ENCODE peak calls at places on chromosome X, in four cellular contexts. G is heart left ventricle, I is stomach, J is ovary. B is an unnamed sample.
A peak's percentile ranks its signal among the peaks of the same experiment; 100 is the strongest.

GRCh38 chrX:48487362-48487785 is 11.4 kb downstream of the FTSJ1 start:
- DNase-seq in G (no peak), I (peak; percentile 57), J (no peak), B (peak; percentile 28)

GRCh38 chrX:68936608-68937007 is 107.8 kb downstream of the EFNB1 start:
- DNase-seq in G (no peak), I (peak; percentile 22), J (no peak), B (peak; percentile 54)

GRCh38 chrX:132412208-132412607 is 76.6 kb downstream of the MBNL3 start:
- DNase-seq in G (no peak), I (no peak), J (no peak), B (no peak)

GRCh38 chrX:137747231-137747630 is 181.3 kb downstream of the ZIC3 start:
- DNase-seq in G (no peak), I (no peak), J (no peak), B (no peak)

GRCh38 chrX:110156167-110156754 is 153.3 kb downstream of the TMEM164 start:
- DNase-seq in G (no peak), I (no peak), J (no peak), B (no peak)

GRCh38 chrX:82031250-82031649 is 829.3 kb downstream of the SH3BGRL start:
- DNase-seq in G (no peak), I (no peak), J (no peak), B (no peak)

GRCh38 chrX:16466640-16467432 is 183.1 kb upstream of the S100G start:
- DNase-seq in G (no peak), I (no peak), J (no peak), B (peak; percentile 6)

GRCh38 chrX:21374163-21374993 is at the start of gene CNKSR2:
- DNase-seq in G (peak; percentile 47), I (peak; percentile 65), J (peak; percentile 24), B (no peak)

GRCh38 chrX:38050806-38051205 is 44.5 kb downstream of the SYTL5 start:
- DNase-seq in G (no peak), I (no peak), J (no peak), B (no peak)

GRCh38 chrX:7170903-7171302 is 22.9 kb upstream of the PUDP start:
- DNase-seq in G (no peak), I (peak; percentile 32), J (no peak), B (no peak)

GRCh38 chrX:1420371-1420770 is 28.5 kb upstream of the SLC25A6 start:
- DNase-seq in G (no peak), I (no peak), J (no peak), B (no peak)
- TF ChIP-seq POLR2A in G (no peak), I (no peak), J (no peak), B (no peak)

GRCh38 chrX:72714471-72714916 is 388 bp upstream of the PHKA1 start:
- DNase-seq in G (peak; percentile 79), I (peak; percentile 68), J (peak; percentile 75), B (no peak)
- TF ChIP-seq POLR2A in G (no peak), I (no peak), J (no peak), B (no peak)

GRCh38 chrX:47482512-47483309 is at the start of gene ZNF41:
- DNase-seq in G (peak; percentile 84), I (peak; percentile 71), J (peak; percentile 66), B (peak; percentile 46)
- TF ChIP-seq POLR2A in G (no peak), I (no peak), J (no peak), B (peak; percentile 45)

DNA sequence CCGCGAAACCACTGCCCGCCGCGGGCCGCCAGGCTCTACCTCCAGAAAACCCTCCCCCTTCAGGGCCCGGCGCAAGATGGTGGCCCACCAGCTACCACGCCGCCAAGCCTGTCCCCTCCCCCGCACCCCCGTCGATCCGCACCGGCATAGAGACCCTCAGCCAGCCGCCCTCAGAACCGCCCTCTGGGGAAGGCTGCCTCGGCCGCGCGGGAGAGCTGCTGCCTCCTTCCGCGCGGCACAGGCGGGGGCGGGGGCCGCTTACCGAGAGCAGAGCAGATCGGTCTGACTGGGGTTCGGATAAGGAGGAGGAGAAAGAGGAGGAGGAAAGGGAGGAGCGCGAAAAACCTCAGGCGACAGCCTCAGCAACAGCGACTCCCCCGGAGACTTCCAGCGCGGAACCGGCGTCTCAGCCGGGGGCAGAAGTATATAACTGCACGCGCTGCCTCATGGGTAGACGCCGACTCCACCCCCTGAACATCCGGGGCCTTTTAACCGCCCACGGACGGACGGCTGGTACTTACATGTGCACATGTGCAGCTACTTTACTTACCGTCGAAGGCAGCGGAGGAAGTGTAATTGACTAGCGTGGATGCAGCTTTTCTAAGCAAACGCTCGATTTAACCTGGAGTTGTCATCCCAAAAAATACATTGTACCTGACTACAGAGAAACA is at the start of gene ZNF280C:
- DNase-seq in G (peak; percentile 91), I (peak; percentile 89), J (peak; percentile 79), B (peak; percentile 74)
- TF ChIP-seq POLR2A in G (no peak), I (no peak), J (peak; percentile 28), B (peak; percentile 95)

GRCh38 chrX:74534569-74535038 is 79.8 kb downstream of the RLIM start:
- DNase-seq in G (no peak), I (no peak), J (no peak), B (peak; percentile 58)

GRCh38 chrX:74537011-74537390 is 77.4 kb downstream of the RLIM start:
- DNase-seq in G (peak; percentile 41), I (no peak), J (peak; percentile 53), B (no peak)

GRCh38 chrX:74535211-74535621 is 79.2 kb downstream of the RLIM start:
- DNase-seq in G (no peak), I (no peak), J (peak; percentile 20), B (no peak)

GRCh38 chrX:74535633-74536141 is 78.7 kb downstream of the RLIM start:
- DNase-seq in G (peak; percentile 86), I (peak; percentile 63), J (peak; percentile 85), B (peak; percentile 52)

DNA sequence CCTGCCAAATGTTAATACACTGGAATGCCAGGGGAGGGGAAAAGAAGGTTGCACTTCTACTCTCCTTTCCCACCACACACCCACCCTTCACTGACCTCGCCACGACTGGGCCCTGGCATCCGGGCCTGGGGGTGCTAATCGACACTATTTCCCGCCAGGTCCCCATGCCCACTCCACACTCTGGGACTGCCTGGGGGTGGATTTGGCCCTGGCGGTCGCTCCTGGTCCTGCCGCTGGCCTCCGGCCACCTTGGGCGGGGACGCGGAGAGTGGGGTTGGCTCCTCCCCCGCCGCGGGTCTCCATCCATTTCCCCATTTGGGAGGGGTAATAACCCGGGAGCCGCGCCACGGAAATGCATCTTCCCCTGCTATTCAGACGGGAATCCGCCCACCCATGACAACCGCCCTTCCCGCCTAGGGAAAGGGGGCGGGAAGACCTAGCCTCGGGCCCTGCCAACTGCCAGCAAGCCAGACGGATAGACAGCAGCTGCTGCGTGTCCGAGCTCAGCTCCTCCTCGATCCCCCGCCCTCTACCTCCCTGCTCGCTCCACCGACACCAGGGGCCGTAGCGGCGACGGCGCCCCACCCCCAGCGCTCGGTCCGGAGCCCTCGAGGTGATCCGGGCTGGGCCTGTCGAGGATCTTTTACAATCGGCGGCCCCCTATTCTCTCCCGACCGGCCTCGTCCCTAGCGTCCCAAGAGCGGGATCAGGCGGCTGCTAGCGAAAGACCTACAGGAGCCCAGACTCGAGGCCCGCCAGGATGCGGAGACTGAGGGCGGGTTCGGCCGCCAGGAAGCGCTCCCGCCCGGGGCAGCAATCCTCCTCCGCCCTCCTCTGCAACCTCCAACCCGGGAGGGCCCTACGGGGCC is 78.0 kb downstream of the RLIM start:
- DNase-seq in G (peak; percentile 91), I (peak; percentile 64), J (peak; percentile 89), B (peak; percentile 48)
- TF ChIP-seq POLR2A in G (no peak), I (no peak), J (peak; percentile 56), B (peak; percentile 18)

DNA sequence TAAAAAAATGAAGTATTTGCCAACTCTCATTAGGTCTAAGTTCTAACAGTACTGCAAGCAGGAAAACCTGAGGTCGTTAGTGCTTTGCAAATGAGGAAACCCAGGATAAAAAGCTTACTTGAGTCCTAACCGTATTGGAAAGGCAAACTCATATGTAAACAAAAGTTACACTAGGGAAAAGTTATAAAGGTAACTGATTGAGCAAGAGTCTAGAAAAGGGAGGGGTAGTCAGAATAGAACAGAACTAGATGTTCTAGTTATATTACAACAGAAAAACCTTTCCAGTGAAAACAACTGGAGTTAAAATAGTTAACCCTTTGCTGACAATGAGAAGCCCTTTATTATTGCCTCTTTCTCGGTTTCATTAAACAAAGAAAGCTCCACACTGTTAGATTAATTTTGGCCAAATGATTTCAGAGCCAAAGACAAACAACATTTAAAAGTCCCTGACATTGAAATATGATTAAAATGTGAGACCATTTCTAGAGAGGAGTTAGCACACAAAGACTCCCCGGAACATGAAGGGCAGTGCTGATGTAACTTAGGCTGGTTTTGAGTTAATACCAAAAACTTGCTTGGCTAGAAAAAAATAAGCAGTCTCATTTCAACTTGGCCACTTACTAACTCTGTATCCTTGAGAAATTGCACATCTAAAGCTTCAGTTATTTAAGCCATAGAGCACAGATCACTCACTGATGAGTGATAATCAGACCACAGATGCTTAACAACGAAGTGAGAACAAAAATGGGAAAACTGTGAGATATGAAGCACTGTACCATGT is 66.2 kb upstream of the MAOA start:
- DNase-seq in G (no peak), I (no peak), J (no peak), B (no peak)
- TF ChIP-seq POLR2A in G (no peak), I (no peak), J (peak; percentile 6), B (no peak)